ENCODE peak calls at places on chromosomes 5 and 9, in four cellular contexts. One of them, this sample, is unnamed.

GRCh38 chr9:99905833-99906402 is 536 bp upstream of the STX17 start:
- DNase-seq in IMR-90: peak; percentile 6
- DNase-seq in H9: no peak
- DNase-seq in H1: no peak
- DNase-seq in this sample: no peak

GRCh38 chr9:130769004-130769403 is 66.0 kb upstream of the ABL1 start:
- DNase-seq in IMR-90: no peak
- DNase-seq in H9: no peak
- DNase-seq in H1: no peak
- DNase-seq in this sample: no peak

GRCh38 chr5:125725686-125726085 is 697.5 kb upstream of the GRAMD2B start:
- DNase-seq in IMR-90: no peak
- DNase-seq in H9: no peak
- DNase-seq in H1: no peak
- DNase-seq in this sample: no peak

GRCh38 chr9:128168731-128169308 is 8.8 kb downstream of the BBLN start:
- DNase-seq in IMR-90: no peak
- DNase-seq in H9: no peak
- DNase-seq in H1: no peak
- DNase-seq in this sample: no peak

GRCh38 chr9:134800791-134801339 is 79.7 kb upstream of the FCN2 start:
- DNase-seq in IMR-90: no peak
- DNase-seq in H9: no peak
- DNase-seq in H1: no peak
- DNase-seq in this sample: no peak

GRCh38 chr9:71911908-71912325 is 478 bp downstream of the C9orf85 start:
- DNase-seq in IMR-90: peak; percentile 28
- DNase-seq in H9: no peak
- DNase-seq in H1: no peak
- DNase-seq in this sample: no peak

GRCh38 chr5:8848997-8849585 is 696.8 kb downstream of the SEMA5A start:
- DNase-seq in IMR-90: peak; percentile 89
- DNase-seq in H9: no peak
- DNase-seq in H1: no peak
- DNase-seq in this sample: no peak

GRCh38 chr5:119049824-119050449 is 20.9 kb upstream of the DMXL1 start:
- DNase-seq in IMR-90: peak; percentile 80
- DNase-seq in H9: peak; percentile 32
- DNase-seq in H1: no peak
- DNase-seq in this sample: peak; percentile 42

GRCh38 chr5:9361835-9362234 is 184.0 kb downstream of the SEMA5A start:
- DNase-seq in IMR-90: peak; percentile 46
- DNase-seq in H9: peak; percentile 77
- DNase-seq in H1: peak; percentile 60
- DNase-seq in this sample: peak; percentile 90

GRCh38 chr9:16289639-16290038 is 580.8 kb downstream of the BNC2 start:
- DNase-seq in IMR-90: no peak
- DNase-seq in H9: peak; percentile 5
- DNase-seq in H1: no peak
- DNase-seq in this sample: no peak

GRCh38 chr5:86030753-86031152 is 587.0 kb upstream of the COX7C start:
- DNase-seq in IMR-90: no peak
- DNase-seq in H9: no peak
- DNase-seq in H1: no peak
- DNase-seq in this sample: no peak

GRCh38 chr9:98538626-98539031 is 170.1 kb downstream of the GABBR2 start:
- DNase-seq in IMR-90: peak; percentile 25
- DNase-seq in H9: no peak
- DNase-seq in H1: no peak
- DNase-seq in this sample: no peak

GRCh38 chr9:89603629-89604462 is 966 bp upstream of the GADD45G start:
- DNase-seq in IMR-90: peak; percentile 11
- DNase-seq in H9: peak; percentile 91
- DNase-seq in H1: peak; percentile 86
- DNase-seq in this sample: peak; percentile 92

GRCh38 chr9:89604463-89605180 is at the start of gene GADD45G:
- DNase-seq in IMR-90: peak; percentile 61
- DNase-seq in H9: peak; percentile 97
- DNase-seq in H1: peak; percentile 94
- DNase-seq in this sample: peak; percentile 96

GRCh38 chr9:89601856-89602562 is 2.8 kb upstream of the GADD45G start:
- DNase-seq in IMR-90: no peak
- DNase-seq in H9: peak; percentile 15
- DNase-seq in H1: no peak
- DNase-seq in this sample: no peak

GRCh38 chr9:89601306-89601705 is 3.5 kb upstream of the GADD45G start:
- DNase-seq in IMR-90: no peak
- DNase-seq in H9: peak; percentile 18
- DNase-seq in H1: no peak
- DNase-seq in this sample: no peak

DNA sequence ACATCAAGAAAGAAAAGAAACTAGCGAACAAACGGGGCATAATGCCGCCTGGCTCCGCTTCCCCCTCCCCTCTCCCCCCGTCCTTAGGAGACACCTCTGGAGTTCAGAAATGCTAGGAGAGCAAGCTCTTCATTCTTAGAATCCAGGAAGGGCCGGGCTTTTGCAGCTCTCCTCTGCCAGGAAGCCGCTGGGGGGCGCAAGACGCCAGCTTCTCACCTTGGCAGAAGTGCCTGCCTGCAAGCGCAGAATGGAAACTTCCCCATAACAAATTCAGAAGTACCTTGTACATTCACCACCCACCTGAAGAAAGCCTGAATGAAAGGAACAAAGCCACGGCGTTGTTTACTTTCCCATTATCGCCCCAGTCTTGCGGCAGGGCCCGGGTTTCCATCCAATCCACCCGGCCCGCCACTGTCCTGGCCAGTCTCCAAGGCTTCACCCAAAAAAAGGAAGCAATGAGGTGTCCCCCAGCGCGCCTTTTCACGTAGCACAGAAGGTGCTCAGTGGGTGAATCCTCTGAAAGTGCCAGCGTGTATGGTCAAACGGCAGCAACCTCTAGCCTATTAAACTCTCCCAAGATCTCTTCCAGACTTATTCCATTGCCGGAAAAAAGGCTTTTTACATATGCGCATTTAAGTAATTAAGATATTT is 1.7 kb upstream of the GADD45G start:
- DNase-seq in IMR-90: peak; percentile 67
- DNase-seq in H9: peak; percentile 94
- DNase-seq in H1: peak; percentile 86
- DNase-seq in this sample: peak; percentile 94
- H2AK5ac ChIP-seq in IMR-90: no peak overlapping the region
- H2AK5ac ChIP-seq in H9: no peak overlapping the region
- H2AK5ac ChIP-seq in H1: no peak overlapping the region
- H2AK5ac ChIP-seq in this sample: no peak overlapping the region

GRCh38 chr9:137070201-137070905 is at the start of gene SAPCD2:
- DNase-seq in IMR-90: peak; percentile 79
- DNase-seq in H9: peak; percentile 94
- DNase-seq in H1: peak; percentile 75
- DNase-seq in this sample: peak; percentile 94
- H3K4me1 ChIP-seq in IMR-90: peaks cover 3% of the 10 kb centered on the region
- H3K4me1 ChIP-seq in H9: peaks cover 7% of the 10 kb centered on the region
- H3K4me1 ChIP-seq in H1: peaks cover 24% of the 10 kb centered on the region
- H3K4me1 ChIP-seq in this sample: no peaks in the 10 kb centered on the region

DNA sequence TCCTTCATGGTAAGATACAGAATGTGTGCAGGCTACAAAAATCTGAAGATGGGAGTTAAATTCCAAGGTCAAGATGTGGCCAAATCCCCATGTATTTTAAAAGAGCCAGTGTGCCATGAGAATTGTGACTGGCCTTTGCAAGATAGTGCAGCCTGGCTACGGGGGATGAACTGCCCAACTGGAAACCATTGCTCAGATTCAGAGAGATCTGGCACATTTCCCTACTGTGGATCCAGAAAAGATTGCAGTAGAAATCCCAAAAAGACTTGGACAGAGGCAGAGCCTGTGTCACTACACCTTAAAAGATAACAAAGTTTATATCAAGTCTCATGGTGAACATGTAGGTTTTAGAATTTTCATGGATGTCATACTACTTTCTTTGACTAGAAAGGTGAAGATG is 26.2 kb downstream of the SLC12A2 start:
- DNase-seq in IMR-90: no peak
- DNase-seq in H9: no peak
- DNase-seq in H1: no peak
- DNase-seq in this sample: no peak
- H3K56ac ChIP-seq in IMR-90: no peak overlapping the region
- H3K56ac ChIP-seq in H9: no peak overlapping the region
- H3K56ac ChIP-seq in H1: no peak overlapping the region
- H3K56ac ChIP-seq in this sample: no peak overlapping the region

GRCh38 chr9:69486498-69486897 is 161.5 kb downstream of the ENTREP1 start:
- DNase-seq in IMR-90: no peak
- DNase-seq in H9: no peak
- DNase-seq in H1: no peak
- DNase-seq in this sample: no peak
- H2AK5ac ChIP-seq in IMR-90: no peak overlapping the region
- H2AK5ac ChIP-seq in H9: no peak overlapping the region
- H2AK5ac ChIP-seq in H1: no peak overlapping the region
- H2AK5ac ChIP-seq in this sample: no peak overlapping the region

This sample was measured in mesendoderm.